ENCODE peak calls at places on chromosomes 6 and 20, in nine cellular contexts. S, J, E, G, M, L, V, O and H are unnamed samples.

GRCh38 chr6:138493413-138493812 is 5.9 kb downstream of the NHSL1 start:
- DNase-seq in O (no peak), L (no peak), M (peak; percentile 20), G (no peak), E (no peak), V (no peak), J (peak; percentile 25), S (no peak), H (no peak)

GRCh38 chr6:111626446-111626845 is 20.8 kb upstream of the TRAF3IP2 start:
- DNase-seq in S (no peak), L (no peak), O (no peak), G (no peak), E (no peak), M (no peak), J (peak; percentile 44), V (no peak), H (no peak)

GRCh38 chr6:16421462-16421960 is 183.1 kb downstream of the GMPR start:
- DNase-seq in E (no peak), J (no peak), M (no peak), L (no peak), V (no peak), G (no peak), S (no peak), O (no peak), H (no peak)

GRCh38 chr6:45730232-45730631 is 285.4 kb downstream of the CLIC5 start:
- DNase-seq in O (no peak), G (no peak), V (no peak), E (no peak), J (no peak), M (no peak), S (no peak), L (no peak), H (no peak)

GRCh38 chr20:57570145-57570850 is 9.4 kb downstream of the PCK1 start:
- DNase-seq in L (no peak), J (no peak), V (no peak), E (no peak), O (no peak), S (no peak), G (no peak), M (no peak), H (no peak)

GRCh38 chr20:4555188-4555893 is 166.4 kb upstream of the PRND start:
- DNase-seq in G (peak; percentile 14), S (no peak), M (peak; percentile 79), L (no peak), E (no peak), V (no peak), J (no peak), O (no peak), H (no peak)

GRCh38 chr20:35320396-35321126 is 28.3 kb upstream of the FAM83C start:
- DNase-seq in E (no peak), L (no peak), S (no peak), J (no peak), M (peak; percentile 85), V (no peak), G (no peak), O (no peak), H (no peak)

GRCh38 chr6:119347466-119348307 is 1.9 kb downstream of the MAN1A1 start:
- DNase-seq in L (no peak), G (peak; percentile 49), S (no peak), J (no peak), E (peak; percentile 37), O (peak; percentile 45), M (peak; percentile 40), V (peak; percentile 23), H (no peak)

GRCh38 chr6:142011156-142011555 is 121.6 kb upstream of the GJE1 start:
- DNase-seq in S (no peak), G (no peak), L (no peak), O (no peak), V (no peak), M (no peak), J (no peak), E (no peak), H (no peak)